ENCODE peak calls at places on chromosomes 7 and 10, in five cellular contexts. T is cortex of kidney, X is SJSA1, D is suprapubic skin, N is SJCRH30. G is an unnamed sample.

GRCh38 chr7:54967384-54967783 is 51.4 kb upstream of the EGFR start:
- DNase-seq in T (no peak), X (peak; percentile 66), D (no peak), N (no peak), G (peak; percentile 91)

GRCh38 chr10:93465806-93466675 is 16.1 kb downstream of the MYOF start:
- DNase-seq in T (no peak), X (peak; percentile 98), D (peak; percentile 91), N (peak; percentile 76), G (peak; percentile 96)

GRCh38 chr10:6406220-6407033 is 173.6 kb downstream of the PRKCQ start:
- DNase-seq in T (no peak), X (no peak), D (no peak), N (peak; percentile 36), G (no peak)

GRCh38 chr7:1231214-1232102 is 1.2 kb upstream of the UNCX start:
- DNase-seq in T (no peak), X (no peak), D (no peak), N (no peak), G (no peak)

GRCh38 chr10:55641601-55642000 is 719.5 kb downstream of the ZWINT start:
- DNase-seq in T (no peak), X (no peak), D (no peak), N (no peak), G (no peak)

GRCh38 chr7:101815826-101816488 is 1.5 kb upstream of the CUX1 start:
- DNase-seq in T (no peak), X (peak; percentile 65), D (peak; percentile 81), N (peak; percentile 85), G (no peak)

GRCh38 chr7:23021581-23021980 is 7.7 kb upstream of the HYCC1 start:
- DNase-seq in T (no peak), X (no peak), D (no peak), N (no peak), G (no peak)

GRCh38 chr7:96495751-96496216 is 173.9 kb upstream of the SLC25A13 start:
- DNase-seq in T (no peak), X (no peak), D (no peak), N (no peak), G (no peak)

GRCh38 chr7:117092801-117093200 is 139.5 kb downstream of the ST7 start:
- DNase-seq in T (no peak), X (no peak), D (no peak), N (peak; percentile 35), G (no peak)

GRCh38 chr10:14326581-14326980 is 4.1 kb downstream of the FRMD4A start:
- DNase-seq in T (no peak), X (no peak), D (no peak), N (peak; percentile 21), G (no peak)

GRCh38 chr7:117990834-117991233 is 117.6 kb upstream of the CTTNBP2 start:
- DNase-seq in T (no peak), X (no peak), D (no peak), N (no peak), G (no peak)